ENCODE peak calls at places on chromosomes 1 and 21, in six cellular contexts. L is PC-9, N is hepatocyte, Z is lower lobe of right lung, E is IMR-90, U is heart left ventricle. F is an unnamed sample. For H3K9me3 and H3K4me1, the result is how much of the 10 kb centered on the place peaks cover.

GRCh38 chr1:167454304-167454928 is 63.9 kb downstream of the CD247 start:
- DNase-seq in U (no peak), Z (no peak), E (no peak), L (no peak), N (no peak), F (no peak)

GRCh38 chr1:36223996-36224536 is at the start of gene THRAP3:
- DNase-seq in Z (peak), N (peak), E (peak), U (peak), L (peak), F (peak)

GRCh38 chr1:59689741-59690140 is 125.0 kb upstream of the HOOK1 start:
- DNase-seq in L (no peak), E (no peak), N (no peak), U (no peak), Z (no peak), F (no peak)

GRCh38 chr1:228923973-228924766 is 188.9 kb downstream of the RHOU start:
- DNase-seq in E (peak), Z (no peak), U (no peak), N (peak), L (no peak), F (no peak)

GRCh38 chr1:3651939-3652537 is at the start of gene TP73:
- DNase-seq in N (peak), U (no peak), E (no peak), L (peak), Z (no peak), F (peak)

GRCh38 chr1:202968895-202969295 is 1.8 kb upstream of the CYB5R1 start:
- DNase-seq in L (no peak), E (peak), N (peak), Z (peak), U (peak), F (no peak)

GRCh38 chr1:73556270-73556669 is 641.7 kb downstream of the LRRIQ3 start:
- DNase-seq in Z (no peak), L (no peak), U (no peak), E (no peak), N (no peak), F (no peak)

GRCh38 chr1:83998205-83998598 is 730 bp downstream of the TTLL7 start:
- DNase-seq in U (no peak), Z (no peak), E (peak), L (no peak), N (no peak), F (no peak)

GRCh38 chr1:6495041-6495441 is 3.6 kb upstream of the PLEKHG5 start:
- DNase-seq in E (no peak), L (no peak), Z (no peak), U (peak), N (no peak), F (no peak)

GRCh38 chr1:183048087-183049085 is 25.2 kb downstream of the LAMC1 start:
- DNase-seq in Z (no peak), L (no peak), U (no peak), E (no peak), N (no peak), F (no peak)

GRCh38 chr1:231312389-231312788 is 25.3 kb downstream of the EXOC8 start:
- DNase-seq in L (no peak), U (no peak), Z (no peak), N (no peak), E (no peak), F (no peak)

GRCh38 chr1:54950361-54951163 is 29.9 kb upstream of the TMEM61 start:
- DNase-seq in E (peak), Z (peak), U (peak), L (peak), N (peak), F (peak)

GRCh38 chr1:78095618-78096416 is 50.1 kb downstream of the GIPC2 start:
- DNase-seq in U (no peak), N (no peak), E (peak), L (no peak), Z (no peak), F (no peak)

GRCh38 chr1:204077979-204078696 is 5.2 kb downstream of the SOX13 start:
- DNase-seq in Z (peak), L (peak), E (peak), N (peak), U (no peak), F (peak)

GRCh38 chr1:223402790-223403142 is 9.6 kb downstream of the CCDC185 start:
- DNase-seq in L (no peak), E (no peak), U (no peak), N (no peak), Z (no peak), F (no peak)

DNA sequence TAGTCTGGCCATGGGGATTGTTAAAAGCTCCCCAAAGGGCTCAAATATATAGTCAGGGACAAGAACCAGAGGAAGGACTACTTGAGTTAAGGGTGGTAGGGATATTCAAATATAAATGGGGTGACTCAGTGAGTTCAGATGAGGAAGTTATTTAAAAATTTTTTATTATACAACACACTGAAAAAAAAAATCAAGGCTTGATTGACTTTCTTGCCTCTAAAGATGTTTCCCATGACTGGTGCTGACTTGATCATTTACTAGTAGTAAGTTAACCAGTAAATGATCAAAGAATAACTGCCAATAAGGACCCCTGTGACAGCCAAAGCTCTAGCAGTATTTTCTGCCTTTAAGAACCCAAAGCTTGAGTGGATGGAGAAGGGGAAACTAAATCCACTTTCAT is 357.6 kb upstream of the NR5A2 start:
- DNase-seq in E (no peak), N (no peak), U (no peak), Z (no peak), L (no peak), F (no peak)
- H3K4me3 ChIP-seq in E (no peak), N (no peak), U (no peak), Z (no peak), L (no peak), F (no peak)

DNA sequence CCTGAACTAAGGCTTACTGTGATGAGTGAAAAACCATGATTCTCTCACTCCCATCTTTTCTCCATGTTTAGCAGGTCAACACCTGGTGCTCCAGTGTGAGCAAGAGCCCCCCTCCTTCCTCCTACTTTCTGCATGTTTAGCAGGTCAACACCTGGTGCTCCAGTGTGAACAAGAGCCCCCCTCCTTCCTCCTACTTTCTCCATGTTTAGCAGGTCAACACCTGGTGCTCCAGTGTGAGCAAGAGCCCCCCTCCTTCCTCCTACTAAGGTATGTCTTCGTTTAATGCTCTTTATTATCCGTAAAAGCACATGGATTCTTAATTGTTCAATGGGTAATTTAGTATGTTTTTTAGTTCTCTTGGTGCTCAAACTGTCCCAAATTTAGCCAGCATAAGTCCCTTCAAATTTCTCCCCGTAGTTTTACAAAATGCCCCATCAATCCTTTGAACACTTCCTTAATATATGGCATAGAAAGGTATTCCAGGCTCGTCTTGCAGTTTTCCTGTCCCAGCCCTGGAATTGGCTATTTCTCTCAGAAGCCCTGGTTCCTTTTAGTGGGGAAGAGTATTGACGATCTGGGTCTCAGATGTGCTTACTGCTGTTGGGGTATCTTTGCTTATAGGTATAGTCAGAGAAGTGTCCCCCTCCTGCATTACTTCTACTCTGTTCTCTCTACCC is 760.8 kb upstream of the TPTE start:
- DNase-seq in E (no peak), Z (no peak), L (no peak), N (no peak), U (no peak), F (no peak)
- H3K9me3 ChIP-seq in E (under half), Z (under half), L (under half), N (under half), U (under half), F (under half)

DNA sequence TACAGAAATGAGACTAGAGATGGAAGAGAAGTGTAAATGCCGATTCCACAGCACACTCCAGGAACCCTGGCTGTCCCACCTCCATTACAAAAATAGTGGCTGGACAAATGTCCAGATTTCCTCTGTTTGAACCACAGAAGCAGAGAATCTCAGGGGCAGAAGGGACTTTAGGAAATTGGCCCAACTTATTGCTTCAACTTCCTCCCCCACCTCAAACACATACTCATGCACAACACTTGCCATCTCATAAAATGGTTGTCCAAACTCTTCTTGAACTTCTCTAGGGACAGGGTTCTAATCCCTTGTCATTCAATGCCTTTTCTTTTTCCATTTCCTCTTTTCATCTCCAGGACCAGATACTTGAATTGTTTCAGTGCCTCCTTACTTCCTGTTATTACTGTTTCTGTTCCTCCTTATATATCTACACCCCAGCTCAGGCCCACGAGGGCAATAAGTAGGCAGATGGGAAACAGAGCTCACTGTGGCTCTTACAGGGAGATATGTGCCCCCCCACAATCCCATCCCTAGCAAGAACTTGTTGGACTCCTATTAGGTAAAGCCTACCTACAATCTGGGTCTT is 8.5 kb upstream of the B4GALT3 start:
- DNase-seq in U (no peak), L (no peak), E (no peak), N (no peak), Z (no peak), F (peak)
- H3K4me1 ChIP-seq in U (under half), L (under half), E (under half), N (under half), Z (under half), F (under half)

GRCh38 chr21:26171310-26172100 is 935 bp upstream of the APP start:
- DNase-seq in N (no peak), Z (no peak), L (no peak), E (no peak), U (no peak), F (no peak)
- H3K4me3 ChIP-seq in N (peak), Z (peak), L (peak), E (peak), U (peak), F (peak)

GRCh38 chr21:23127973-23128372 is 2129.8 kb downstream of the NCAM2 start:
- DNase-seq in E (no peak), L (no peak), N (no peak), Z (no peak), U (no peak), F (no peak)
- H3K9me3 ChIP-seq in E (under half), L (under half), N (under half), Z (under half), U (under half), F (under half)

GRCh38 chr1:8782955-8783354 is 34.5 kb downstream of the RERE start:
- DNase-seq in L (no peak), N (no peak), E (no peak), Z (no peak), U (no peak), F (no peak)
- H3K4me1 ChIP-seq in L (under half), N (under half), E (under half), Z (under half), U (under half), F (under half)

F was measured in aorta.